ENCODE peak calls at places on chromosomes 7 and 10, in four cellular contexts. B is erythroblast, F is NCI-H460, C is T-helper 9 cell. Y is an unnamed sample.

GRCh38 chr7:107029764-107030286 is 14.7 kb upstream of the PRKAR2B start:
- DNase-seq in B (peak), F (no peak), C (no peak), Y (no peak)

GRCh38 chr10:75876710-75877109 is 445.3 kb downstream of the LRMDA start:
- DNase-seq in B (no peak), F (no peak), C (no peak), Y (no peak)

GRCh38 chr7:47297120-47297519 is 284.8 kb downstream of the TNS3 start:
- DNase-seq in B (no peak), F (no peak), C (no peak), Y (no peak)

GRCh38 chr7:30476401-30477145 is 2.0 kb downstream of the NOD1 start:
- DNase-seq in B (no peak), F (no peak), C (no peak), Y (no peak)

GRCh38 chr10:123999261-123999660 is 94.1 kb downstream of the CHST15 start:
- DNase-seq in B (no peak), F (no peak), C (no peak), Y (no peak)

GRCh38 chr7:153407291-153408046 is 644.7 kb upstream of the DPP6 start:
- DNase-seq in B (no peak), F (no peak), C (no peak), Y (no peak)

GRCh38 chr10:32650246-32650655 is 204.3 kb downstream of the CCDC7 start:
- DNase-seq in B (no peak), F (no peak), C (no peak), Y (no peak)

GRCh38 chr10:72126184-72126871 is 38.0 kb upstream of the SPOCK2 start:
- DNase-seq in B (peak), F (peak), C (no peak), Y (no peak)

GRCh38 chr7:57177856-57178767 is 45.9 kb upstream of the ZNF479 start:
- DNase-seq in B (no peak), F (no peak), C (no peak), Y (no peak)

GRCh38 chr10:31020128-31020527 is 11.5 kb downstream of the ZNF438 start:
- DNase-seq in B (no peak), F (no peak), C (no peak), Y (no peak)

GRCh38 chr10:21791276-21791675 is 212.3 kb downstream of the DNAJC1 start:
- DNase-seq in B (no peak), F (no peak), C (no peak), Y (no peak)

GRCh38 chr7:38699481-38699880 is 68.3 kb upstream of the AMPH start:
- DNase-seq in B (no peak), F (no peak), C (no peak), Y (no peak)

GRCh38 chr10:95767884-95768556 is 12.1 kb downstream of the ENTPD1 start:
- DNase-seq in B (no peak), F (no peak), C (no peak), Y (no peak)

GRCh38 chr7:101924171-101924570 is 106.7 kb downstream of the CUX1 start:
- DNase-seq in B (peak), F (no peak), C (no peak), Y (no peak)

GRCh38 chr10:97176226-97176625 is 9.5 kb downstream of the SLIT1 start:
- DNase-seq in B (no peak), F (no peak), C (no peak), Y (no peak)

GRCh38 chr10:5937016-5937415 is 40.3 kb downstream of the IL15RA start:
- DNase-seq in B (no peak), F (no peak), C (no peak), Y (no peak)

GRCh38 chr7:97731736-97732370 is at the start of gene TAC1:
- DNase-seq in B (peak), F (no peak), C (no peak), Y (peak)

GRCh38 chr10:70763567-70763966 is 21.6 kb downstream of the TBATA start:
- DNase-seq in B (no peak), F (no peak), C (no peak), Y (no peak)

GRCh38 chr10:7362451-7362850 is 48.4 kb downstream of the SFMBT2 start:
- DNase-seq in B (no peak), F (no peak), C (no peak), Y (no peak)

GRCh38 chr7:107564553-107565298 is 955 bp downstream of the DUS4L start:
- DNase-seq in B (no peak), F (peak), C (no peak), Y (no peak)

GRCh38 chr7:15851201-15851600 is 164.7 kb upstream of the MEOX2 start:
- DNase-seq in B (no peak), F (no peak), C (no peak), Y (no peak)

GRCh38 chr7:17369686-17370426 is 71.4 kb downstream of the AHR start:
- DNase-seq in B (peak), F (peak), C (no peak), Y (no peak)

GRCh38 chr10:119339099-119339498 is 131.7 kb downstream of the GRK5 start:
- DNase-seq in B (no peak), F (no peak), C (no peak), Y (no peak)

GRCh38 chr7:82534687-82535086 is 91.1 kb upstream of the CACNA2D1 start:
- DNase-seq in B (no peak), F (no peak), C (no peak), Y (peak)